ENCODE peak calls at places on chromosome 5, in five cellular contexts. One of them, this sample, is unnamed.

GRCh38 chr5:177124486-177124991 is 9.0 kb upstream of the NSD1 start:
- DNase-seq in SK-N-SH: no peak
- DNase-seq in stomach: no peak
- DNase-seq in brain microvascular endothelial cell: no peak
- DNase-seq in H9: peak
- DNase-seq in this sample: no peak

GRCh38 chr5:171207256-171207866 is 101.7 kb upstream of the TLX3 start:
- DNase-seq in SK-N-SH: peak
- DNase-seq in stomach: no peak
- DNase-seq in brain microvascular endothelial cell: peak
- DNase-seq in H9: no peak
- DNase-seq in this sample: no peak

GRCh38 chr5:138660051-138660572 is 84.9 kb upstream of the HSPA9 start:
- DNase-seq in SK-N-SH: no peak
- DNase-seq in stomach: no peak
- DNase-seq in brain microvascular endothelial cell: no peak
- DNase-seq in H9: no peak
- DNase-seq in this sample: no peak

GRCh38 chr5:95741458-95741857 is 10.3 kb downstream of the RHOBTB3 start:
- DNase-seq in SK-N-SH: no peak
- DNase-seq in stomach: no peak
- DNase-seq in brain microvascular endothelial cell: no peak
- DNase-seq in H9: no peak
- DNase-seq in this sample: no peak

GRCh38 chr5:34686762-34687268 is 30.7 kb downstream of the RAI14 start:
- DNase-seq in SK-N-SH: no peak
- DNase-seq in stomach: peak
- DNase-seq in brain microvascular endothelial cell: peak
- DNase-seq in H9: no peak
- DNase-seq in this sample: no peak

GRCh38 chr5:131854134-131854533 is 57.3 kb upstream of the FNIP1 start:
- DNase-seq in SK-N-SH: no peak
- DNase-seq in stomach: no peak
- DNase-seq in brain microvascular endothelial cell: peak
- DNase-seq in H9: no peak
- DNase-seq in this sample: no peak

GRCh38 chr5:151264113-151264512 is 11.1 kb downstream of the GM2A start:
- DNase-seq in SK-N-SH: no peak
- DNase-seq in stomach: no peak
- DNase-seq in brain microvascular endothelial cell: peak
- DNase-seq in H9: no peak
- DNase-seq in this sample: no peak

GRCh38 chr5:179404321-179405053 is 59.2 kb upstream of the ADAMTS2 start:
- DNase-seq in SK-N-SH: peak
- DNase-seq in stomach: no peak
- DNase-seq in brain microvascular endothelial cell: peak
- DNase-seq in H9: peak
- DNase-seq in this sample: no peak

GRCh38 chr5:95861858-95862561 is 39.5 kb upstream of the GLRX start:
- DNase-seq in SK-N-SH: no peak
- DNase-seq in stomach: no peak
- DNase-seq in brain microvascular endothelial cell: peak
- DNase-seq in H9: no peak
- DNase-seq in this sample: no peak

GRCh38 chr5:142287096-142287972 is 37.5 kb downstream of the SPRY4 start:
- DNase-seq in SK-N-SH: no peak
- DNase-seq in stomach: no peak
- DNase-seq in brain microvascular endothelial cell: no peak
- DNase-seq in H9: no peak
- DNase-seq in this sample: no peak

GRCh38 chr5:150263801-150264621 is 25.6 kb downstream of the CAMK2A start:
- DNase-seq in SK-N-SH: peak
- DNase-seq in stomach: peak
- DNase-seq in brain microvascular endothelial cell: peak
- DNase-seq in H9: no peak
- DNase-seq in this sample: no peak

GRCh38 chr5:149452007-149452664 is 73.0 kb upstream of the IL17B start:
- DNase-seq in SK-N-SH: peak
- DNase-seq in stomach: peak
- DNase-seq in brain microvascular endothelial cell: peak
- DNase-seq in H9: peak
- DNase-seq in this sample: peak

GRCh38 chr5:12623408-12623807 is 719.2 kb upstream of the CTNND2 start:
- DNase-seq in SK-N-SH: no peak
- DNase-seq in stomach: no peak
- DNase-seq in brain microvascular endothelial cell: no peak
- DNase-seq in H9: peak
- DNase-seq in this sample: no peak

GRCh38 chr5:145574889-145575573 is 260.1 kb downstream of the PRELID2 start:
- DNase-seq in SK-N-SH: no peak
- DNase-seq in stomach: no peak
- DNase-seq in brain microvascular endothelial cell: peak
- DNase-seq in H9: no peak
- DNase-seq in this sample: no peak

GRCh38 chr5:77874691-77875090 is 98.6 kb upstream of the TBCA start:
- DNase-seq in SK-N-SH: no peak
- DNase-seq in stomach: no peak
- DNase-seq in brain microvascular endothelial cell: no peak
- DNase-seq in H9: no peak
- DNase-seq in this sample: no peak

GRCh38 chr5:137325721-137326120 is 173.4 kb downstream of the SPOCK1 start:
- DNase-seq in SK-N-SH: no peak
- DNase-seq in stomach: no peak
- DNase-seq in brain microvascular endothelial cell: no peak
- DNase-seq in H9: no peak
- DNase-seq in this sample: no peak

GRCh38 chr5:105836906-105837305 is 1833.8 kb downstream of the EFNA5 start:
- DNase-seq in SK-N-SH: no peak
- DNase-seq in stomach: no peak
- DNase-seq in brain microvascular endothelial cell: no peak
- DNase-seq in H9: no peak
- DNase-seq in this sample: no peak
- H3K27ac ChIP-seq in SK-N-SH: no peak
- H3K27ac ChIP-seq in stomach: no peak
- H3K27ac ChIP-seq in brain microvascular endothelial cell: no peak
- H3K27ac ChIP-seq in H9: no peak
- H3K27ac ChIP-seq in this sample: no peak

GRCh38 chr5:61009907-61010306 is 64.9 kb downstream of the NDUFAF2 start:
- DNase-seq in SK-N-SH: no peak
- DNase-seq in stomach: no peak
- DNase-seq in brain microvascular endothelial cell: no peak
- DNase-seq in H9: no peak
- DNase-seq in this sample: no peak

DNA sequence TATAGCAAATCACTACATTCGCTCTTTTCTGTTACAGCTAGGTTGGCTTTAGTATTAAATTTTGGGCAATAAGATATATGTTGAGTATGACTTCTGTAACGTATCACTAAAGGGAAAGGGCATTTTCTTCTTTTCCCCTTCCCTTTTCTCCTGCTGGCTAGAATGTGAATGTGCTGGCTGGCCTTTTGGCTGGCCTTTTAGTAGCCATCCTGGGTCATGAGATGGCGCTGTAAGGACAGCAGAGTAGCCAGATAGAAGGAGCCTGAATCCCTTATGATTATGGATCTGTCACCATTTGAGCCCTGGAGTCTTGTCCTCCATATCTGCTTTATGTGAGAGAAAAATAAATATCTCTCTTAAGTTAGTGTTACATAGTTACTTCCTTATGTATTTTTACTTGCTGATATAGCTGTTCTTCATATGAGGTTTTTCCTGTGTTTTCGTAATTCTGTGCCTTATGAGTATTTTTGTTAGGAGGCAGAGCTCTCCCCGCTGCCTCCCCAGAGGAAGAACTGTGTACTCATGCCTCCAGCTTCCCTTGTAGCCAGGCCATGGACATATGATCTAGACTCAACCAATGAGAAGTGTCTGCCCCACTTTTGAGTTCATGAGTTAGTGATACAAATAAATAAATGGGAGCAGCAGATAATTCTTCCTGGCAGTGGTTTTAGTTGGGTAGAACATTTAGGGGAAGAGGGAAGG is 65.9 kb downstream of the NDUFAF2 start:
- DNase-seq in SK-N-SH: no peak
- DNase-seq in stomach: no peak
- DNase-seq in brain microvascular endothelial cell: no peak
- DNase-seq in H9: peak
- DNase-seq in this sample: no peak
- TF ChIP-seq CTCF in SK-N-SH: peak
- TF ChIP-seq CTCF in stomach: no peak
- TF ChIP-seq CTCF in brain microvascular endothelial cell: peak
- TF ChIP-seq CTCF in H9: peak
- TF ChIP-seq CTCF in this sample: no peak

GRCh38 chr5:51816427-51816826 is 433.2 kb downstream of the ISL1 start:
- DNase-seq in SK-N-SH: no peak
- DNase-seq in stomach: no peak
- DNase-seq in brain microvascular endothelial cell: no peak
- DNase-seq in H9: no peak
- DNase-seq in this sample: no peak
- H3K27ac ChIP-seq in SK-N-SH: no peak
- H3K27ac ChIP-seq in stomach: no peak
- H3K27ac ChIP-seq in brain microvascular endothelial cell: no peak
- H3K27ac ChIP-seq in H9: no peak
- H3K27ac ChIP-seq in this sample: no peak

GRCh38 chr5:73304381-73304780 is 131.4 kb downstream of the TMEM174 start:
- DNase-seq in SK-N-SH: no peak
- DNase-seq in stomach: no peak
- DNase-seq in brain microvascular endothelial cell: no peak
- DNase-seq in H9: no peak
- DNase-seq in this sample: no peak

GRCh38 chr5:73302797-73303138 is 129.8 kb downstream of the TMEM174 start:
- DNase-seq in SK-N-SH: no peak
- DNase-seq in stomach: no peak
- DNase-seq in brain microvascular endothelial cell: peak
- DNase-seq in H9: no peak
- DNase-seq in this sample: no peak

GRCh38 chr5:73301208-73302088 is 128.5 kb downstream of the TMEM174 start:
- DNase-seq in SK-N-SH: no peak
- DNase-seq in stomach: no peak
- DNase-seq in brain microvascular endothelial cell: no peak
- DNase-seq in H9: no peak
- DNase-seq in this sample: no peak

GRCh38 chr5:73305386-73305785 is 132.4 kb downstream of the TMEM174 start:
- DNase-seq in SK-N-SH: no peak
- DNase-seq in stomach: no peak
- DNase-seq in brain microvascular endothelial cell: no peak
- DNase-seq in H9: no peak
- DNase-seq in this sample: no peak

DNA sequence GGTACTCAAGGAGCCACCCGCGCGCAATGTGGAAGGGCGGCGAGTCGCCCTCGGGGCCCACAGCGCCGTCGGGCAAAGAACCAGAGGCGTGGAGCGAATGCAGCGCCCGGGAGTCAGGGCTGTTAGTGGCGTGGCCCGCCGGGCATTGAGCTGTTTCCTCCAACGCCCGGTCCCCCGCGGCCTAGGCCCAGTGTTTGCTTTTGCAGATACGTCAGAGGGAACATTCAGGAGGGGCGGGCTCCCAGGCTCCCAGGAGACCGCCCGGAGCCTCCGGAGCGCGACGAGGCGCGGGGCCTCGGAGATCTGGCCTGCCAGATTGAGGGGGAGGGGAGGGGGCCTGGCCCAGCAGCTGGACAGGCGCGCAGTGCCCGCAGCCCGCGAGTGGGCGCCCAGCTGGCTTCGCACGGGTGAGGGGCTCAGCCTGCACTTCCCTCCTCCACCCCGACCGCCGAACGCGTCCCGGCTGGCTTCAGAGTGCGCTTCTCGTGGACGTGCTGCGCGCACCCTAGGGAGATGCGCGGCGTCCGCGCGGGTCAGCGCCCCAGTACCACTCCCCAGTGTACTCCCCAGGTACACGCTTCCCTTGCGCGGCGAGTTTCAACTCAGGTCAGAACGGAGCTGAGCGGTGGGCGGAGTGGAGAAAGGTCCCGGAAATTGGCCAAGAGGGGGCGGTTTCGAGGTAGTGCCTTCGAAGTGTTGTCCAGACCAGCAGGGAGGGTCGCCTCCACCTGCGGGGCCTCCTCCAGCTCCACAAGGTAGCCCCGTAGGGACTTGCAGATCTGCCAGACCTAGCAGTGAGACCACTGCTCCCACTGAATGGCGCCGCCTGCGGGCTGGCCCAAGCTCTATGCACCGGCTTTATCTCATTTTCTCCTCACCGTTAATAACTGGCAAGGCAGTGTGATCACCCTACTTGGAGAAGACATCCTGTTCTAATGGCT is 130.4 kb downstream of the TMEM174 start:
- DNase-seq in SK-N-SH: peak
- DNase-seq in stomach: no peak
- DNase-seq in brain microvascular endothelial cell: no peak
- DNase-seq in H9: peak
- DNase-seq in this sample: no peak
- TF ChIP-seq CTCF in SK-N-SH: peak
- TF ChIP-seq CTCF in stomach: no peak
- TF ChIP-seq CTCF in brain microvascular endothelial cell: peak
- TF ChIP-seq CTCF in H9: peak
- TF ChIP-seq CTCF in this sample: no peak